ENCODE peak calls at places on chromosomes 16 and 17, in five cellular contexts. A is kidney; Q is tibial nerve; H is psoas muscle; Z is stimulated activated CD4-positive, alpha-beta T cell treated with anti-CD3 and anti-CD28 coated beads, Interleukin-4, amount 100 ng/mL, for 1 hour. D is an unnamed sample.

GRCh38 chr17:3039748-3040147 is 23.7 kb downstream of the OR1D5 start:
- DNase-seq in A (no peak), Q (no peak), H (no peak), Z (no peak), D (no peak)

GRCh38 chr16:11996433-11997174 is 20.1 kb downstream of the SNX29 start:
- DNase-seq in A (no peak), Q (no peak), H (no peak), Z (no peak), D (no peak)

GRCh38 chr17:8799001-8799850 is at the start of gene MFSD6L:
- DNase-seq in A (peak), Q (no peak), H (no peak), Z (no peak), D (peak)

GRCh38 chr17:81000631-81001357 is 9.2 kb downstream of the CHMP6 start:
- DNase-seq in A (peak), Q (no peak), H (no peak), Z (no peak), D (peak)

GRCh38 chr16:57081744-57082143 is 10.6 kb upstream of the CPNE2 start:
- DNase-seq in A (no peak), Q (no peak), H (no peak), Z (no peak), D (no peak)

GRCh38 chr16:50680907-50681885 is at the start of gene SNX20:
- DNase-seq in A (peak), Q (no peak), H (no peak), Z (peak), D (peak)

GRCh38 chr16:82329504-82330192 is 159.6 kb upstream of the MPHOSPH6 start:
- DNase-seq in A (no peak), Q (no peak), H (no peak), Z (no peak), D (no peak)

GRCh38 chr16:31700200-31700529 is 172.5 kb downstream of the AHSP start:
- DNase-seq in A (no peak), Q (no peak), H (no peak), Z (no peak), D (no peak)

GRCh38 chr16:56370185-56370584 is 55.2 kb downstream of the AMFR start:
- DNase-seq in A (no peak), Q (no peak), H (no peak), Z (no peak), D (peak)

GRCh38 chr17:3904486-3904885 is 11.6 kb upstream of the CAMKK1 start:
- DNase-seq in A (no peak), Q (no peak), H (no peak), Z (no peak), D (peak)

GRCh38 chr17:17682737-17683675 is 1.7 kb downstream of the RAI1 start:
- DNase-seq in A (peak), Q (no peak), H (peak), Z (peak), D (peak)

GRCh38 chr16:8798174-8798527 is 512 bp downstream of the PMM2 start:
- DNase-seq in A (no peak), Q (no peak), H (no peak), Z (no peak), D (no peak)

GRCh38 chr17:80886641-80887573 is 104.7 kb upstream of the CHMP6 start:
- DNase-seq in A (peak), Q (no peak), H (no peak), Z (no peak), D (peak)

GRCh38 chr17:40534431-40535189 is 30.7 kb downstream of the CCR7 start:
- DNase-seq in A (no peak), Q (no peak), H (no peak), Z (no peak), D (no peak)

GRCh38 chr17:7711356-7711755 is 6.2 kb upstream of the DNAH2 start:
- DNase-seq in A (no peak), Q (no peak), H (no peak), Z (no peak), D (no peak)

GRCh38 chr17:72280881-72281280 is 160.1 kb downstream of the SOX9 start:
- DNase-seq in A (no peak), Q (no peak), H (no peak), Z (no peak), D (no peak)

GRCh38 chr17:16342979-16343378 is 10.3 kb downstream of the CENPV start:
- DNase-seq in A (no peak), Q (no peak), H (peak), Z (no peak), D (no peak)

GRCh38 chr16:67019171-67019570 is 9.8 kb upstream of the CBFB start:
- DNase-seq in A (no peak), Q (no peak), H (no peak), Z (no peak), D (peak)

GRCh38 chr17:57970706-57971105 is 15.5 kb upstream of the CUEDC1 start:
- DNase-seq in A (no peak), Q (no peak), H (no peak), Z (no peak), D (no peak)

GRCh38 chr17:77511514-77512061 is 370.8 kb downstream of the SEC14L1 start:
- DNase-seq in A (no peak), Q (no peak), H (no peak), Z (no peak), D (no peak)

GRCh38 chr17:38852771-38853291 is 690 bp downstream of the RPL23 start:
- DNase-seq in A (no peak), Q (no peak), H (no peak), Z (no peak), D (peak)

GRCh38 chr17:31672161-31672819 is 186.8 kb downstream of the COPRS start:
- DNase-seq in A (no peak), Q (no peak), H (no peak), Z (no peak), D (no peak)

GRCh38 chr17:64780096-64781012 is 118.2 kb upstream of the SMURF2 start:
- DNase-seq in A (peak), Q (no peak), H (peak), Z (peak), D (peak)

GRCh38 chr17:58436805-58437239 is 19.5 kb upstream of the RNF43 start:
- DNase-seq in A (no peak), Q (no peak), H (no peak), Z (no peak), D (no peak)

GRCh38 chr17:49497147-49498036 is 2.3 kb downstream of the NGFR start:
- DNase-seq in A (peak), Q (peak), H (peak), Z (peak), D (peak)

GRCh38 chr16:23491490-23492391 is 18.6 kb downstream of the GGA2 start:
- DNase-seq in A (no peak), Q (no peak), H (no peak), Z (no peak), D (no peak)

GRCh38 chr16:58661199-58661830 is 23.3 kb downstream of the SLC38A7 start:
- DNase-seq in A (no peak), Q (no peak), H (peak), Z (no peak), D (peak)

D was measured in pancreas.